ENCODE peak calls at places on chromosomes 6 and 20, in five cellular contexts. S is NCI-H524, E is thoracic aorta, J is RCC 7860, P is K562. V is an unnamed sample.

GRCh38 chr6:24357336-24358218 is at the start of gene DCDC2:
- DNase-seq in S (no peak), E (no peak), P (no peak), J (peak), V (peak)

GRCh38 chr6:168524644-168525043 is 83.7 kb downstream of the SMOC2 start:
- DNase-seq in P (no peak), E (no peak), J (no peak), S (no peak), V (no peak)

GRCh38 chr6:163900570-163900969 is 486.1 kb downstream of the QKI start:
- DNase-seq in S (no peak), J (peak), E (no peak), P (no peak), V (no peak)

GRCh38 chr6:111724505-111724904 is 118.8 kb upstream of the TRAF3IP2 start:
- DNase-seq in P (no peak), E (no peak), S (no peak), J (no peak), V (no peak)

GRCh38 chr6:56766806-56767178 is 124.1 kb upstream of the DST start:
- DNase-seq in E (no peak), J (no peak), S (no peak), P (no peak), V (no peak)

GRCh38 chr20:11210611-11211010 is 536.8 kb upstream of the JAG1 start:
- DNase-seq in J (no peak), P (no peak), S (no peak), E (no peak), V (no peak)

GRCh38 chr20:24785141-24785924 is 163.7 kb upstream of the CST7 start:
- DNase-seq in S (peak), P (no peak), J (peak), E (no peak), V (no peak)

GRCh38 chr6:3036861-3037469 is 31.3 kb upstream of the RIPK1 start:
- DNase-seq in J (no peak), E (no peak), P (no peak), S (no peak), V (no peak)

GRCh38 chr6:25122001-25122400 is 157.2 kb upstream of the CARMIL1 start:
- DNase-seq in E (no peak), J (no peak), S (no peak), P (no peak), V (peak)

GRCh38 chr6:5036309-5036708 is 32.5 kb upstream of the RPP40 start:
- DNase-seq in S (peak), E (no peak), J (no peak), P (peak), V (peak)

GRCh38 chr6:90715093-90715655 is 128.3 kb upstream of the MAP3K7 start:
- DNase-seq in S (no peak), P (no peak), E (no peak), J (no peak), V (no peak)

GRCh38 chr6:117986401-117986800 is 79.3 kb downstream of the SLC35F1 start:
- DNase-seq in P (no peak), E (no peak), S (no peak), J (no peak), V (peak)

GRCh38 chr6:106886922-106887797 is 87.4 kb downstream of the CD24 start:
- DNase-seq in S (no peak), J (no peak), P (no peak), E (no peak), V (peak)

GRCh38 chr6:23446394-23447001 is 679.5 kb upstream of the NRSN1 start:
- DNase-seq in E (no peak), P (no peak), J (peak), S (peak), V (peak)